ENCODE peak calls at places on chromosomes 7 and 10, in seven cellular contexts. B is H9, I is fibroblast of pulmonary artery, G is tibial artery, L is HL-60, O is endothelial cell, C is A549. H is an unnamed sample.

GRCh38 chr10:43375401-43376020 is 4.1 kb downstream of the FXYD4 start:
- DNase-seq in B (no peak), I (no peak), G (no peak), L (no peak), O (no peak), C (no peak), H (no peak)

GRCh38 chr10:35228058-35228457 is 101.4 kb downstream of the CREM start:
- DNase-seq in B (no peak), I (no peak), G (no peak), L (no peak), O (no peak), C (no peak), H (no peak)

GRCh38 chr10:94403823-94404228 is 1.5 kb downstream of the TBC1D12 start:
- DNase-seq in B (no peak), I (no peak), G (no peak), L (no peak), O (no peak), C (no peak), H (no peak)

GRCh38 chr10:64385355-64385754 is 864.2 kb downstream of the REEP3 start:
- DNase-seq in B (peak; percentile 73), I (no peak), G (no peak), L (no peak), O (no peak), C (no peak), H (no peak)

GRCh38 chr7:2663960-2664359 is 24.0 kb upstream of the AMZ1 start:
- DNase-seq in B (peak; percentile 34), I (no peak), G (no peak), L (no peak), O (no peak), C (no peak), H (no peak)

GRCh38 chr7:91327341-91327740 is 63.1 kb downstream of the FZD1 start:
- DNase-seq in B (no peak), I (no peak), G (no peak), L (peak; percentile 36), O (no peak), C (no peak), H (no peak)

GRCh38 chr10:13658864-13659685 is 72.3 kb downstream of the PRPF18 start:
- DNase-seq in B (no peak), I (no peak), G (peak; percentile 75), L (peak; percentile 14), O (peak; percentile 38), C (no peak), H (peak; percentile 8)

GRCh38 chr7:152743600-152743999 is 16.0 kb upstream of the ACTR3B start:
- DNase-seq in B (no peak), I (no peak), G (no peak), L (no peak), O (no peak), C (no peak), H (no peak)

GRCh38 chr10:43120116-43120947 is 17.9 kb upstream of the CSGALNACT2 start:
- DNase-seq in B (no peak), I (no peak), G (no peak), L (no peak), O (no peak), C (no peak), H (no peak)

GRCh38 chr7:92709912-92710311 is 119.7 kb upstream of the FAM133B start:
- DNase-seq in B (no peak), I (no peak), G (no peak), L (no peak), O (no peak), C (no peak), H (no peak)

GRCh38 chr10:112678581-112678980 is 231.6 kb downstream of the VTI1A start:
- DNase-seq in B (no peak), I (no peak), G (no peak), L (no peak), O (no peak), C (no peak), H (no peak)

GRCh38 chr7:139660317-139661042 is 117.3 kb downstream of the HIPK2 start:
- DNase-seq in B (no peak), I (no peak), G (no peak), L (no peak), O (no peak), C (no peak), H (no peak)

GRCh38 chr7:7909376-7909775 is 59.2 kb upstream of the GLCCI1 start:
- DNase-seq in B (no peak), I (peak; percentile 6), G (no peak), L (no peak), O (no peak), C (no peak), H (no peak)

GRCh38 chr10:107898392-107898791 is 733.9 kb upstream of the SORCS1 start:
- DNase-seq in B (no peak), I (no peak), G (no peak), L (no peak), O (no peak), C (no peak), H (no peak)

GRCh38 chr7:159091041-159091440 is 53.6 kb downstream of the VIPR2 start:
- DNase-seq in B (peak; percentile 17), I (no peak), G (no peak), L (no peak), O (no peak), C (no peak), H (no peak)

GRCh38 chr7:157612664-157613561 is 276.1 kb downstream of the DNAJB6 start:
- DNase-seq in B (peak; percentile 70), I (no peak), G (peak; percentile 46), L (peak; percentile 35), O (no peak), C (no peak), H (peak; percentile 73)

GRCh38 chr7:124155400-124156022 is 122.6 kb upstream of the TMEM229A start:
- DNase-seq in B (no peak), I (peak; percentile 41), G (no peak), L (no peak), O (no peak), C (peak; percentile 29), H (no peak)

GRCh38 chr7:150341263-150342118 is at the start of gene RARRES2:
- DNase-seq in B (peak; percentile 75), I (peak; percentile 74), G (no peak), L (no peak), O (no peak), C (no peak), H (no peak)

GRCh38 chr10:86226801-86227201 is 139.8 kb downstream of the GRID1 start:
- DNase-seq in B (no peak), I (no peak), G (no peak), L (peak; percentile 95), O (no peak), C (no peak), H (no peak)

GRCh38 chr10:404341-404740 is 269.1 kb downstream of the ZMYND11 start:
- DNase-seq in B (no peak), I (peak; percentile 67), G (no peak), L (no peak), O (no peak), C (no peak), H (no peak)

DNA sequence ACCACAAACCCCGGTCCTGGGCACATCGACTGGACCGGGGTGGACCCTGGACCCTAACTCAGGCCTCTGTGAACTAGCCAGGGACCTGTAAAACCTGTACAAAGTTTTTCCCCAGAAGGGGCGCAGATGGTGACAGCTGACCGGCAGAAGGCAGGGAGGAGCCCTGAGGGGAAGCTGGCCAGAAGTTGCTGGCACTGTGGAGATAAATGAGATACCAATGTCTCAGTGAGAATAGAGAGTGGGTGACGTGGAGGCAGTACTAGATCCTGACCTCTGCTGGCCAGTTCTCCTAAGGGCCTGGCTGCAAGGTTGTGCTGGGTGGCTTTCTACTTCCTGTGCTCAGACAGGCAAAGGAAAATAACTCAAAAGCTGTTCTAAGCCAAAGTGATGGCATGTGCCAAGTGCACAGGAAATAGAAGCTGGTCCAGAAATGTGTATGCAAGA is 10.6 kb upstream of the TSPAN14 start:
- DNase-seq in B (peak; percentile 43), I (peak; percentile 63), G (peak; percentile 51), L (no peak), O (peak; percentile 23), C (peak; percentile 73), H (peak; percentile 61)
- TF ChIP-seq CTCF in B (peak; percentile 58), I (peak; percentile 59), G (no peak), L (no peak), O (no peak), C (peak; percentile 50), H (peak; percentile 45)

GRCh38 chr10:117431160-117431559 is 55.9 kb upstream of the PDZD8 start:
- DNase-seq in B (no peak), I (no peak), G (no peak), L (peak; percentile 56), O (no peak), C (peak; percentile 53), H (no peak)
- TF ChIP-seq CTCF in B (peak; percentile 35), I (no peak), G (no peak), L (peak; percentile 45), O (no peak), C (peak; percentile 53), H (no peak)

GRCh38 chr7:134318443-134318842 is 1.7 kb upstream of the SLC35B4 start:
- DNase-seq in B (no peak), I (no peak), G (no peak), L (no peak), O (no peak), C (no peak), H (no peak)

GRCh38 chr7:134317434-134317833 is 704 bp upstream of the SLC35B4 start:
- DNase-seq in B (no peak), I (no peak), G (no peak), L (no peak), O (no peak), C (no peak), H (no peak)

GRCh38 chr7:134313543-134313942 is 3.2 kb downstream of the SLC35B4 start:
- DNase-seq in B (no peak), I (no peak), G (no peak), L (no peak), O (no peak), C (no peak), H (no peak)

GRCh38 chr7:134315679-134316538 is 821 bp downstream of the SLC35B4 start:
- DNase-seq in B (no peak), I (peak; percentile 25), G (no peak), L (peak; percentile 9), O (no peak), C (peak; percentile 42), H (peak; percentile 2)

DNA sequence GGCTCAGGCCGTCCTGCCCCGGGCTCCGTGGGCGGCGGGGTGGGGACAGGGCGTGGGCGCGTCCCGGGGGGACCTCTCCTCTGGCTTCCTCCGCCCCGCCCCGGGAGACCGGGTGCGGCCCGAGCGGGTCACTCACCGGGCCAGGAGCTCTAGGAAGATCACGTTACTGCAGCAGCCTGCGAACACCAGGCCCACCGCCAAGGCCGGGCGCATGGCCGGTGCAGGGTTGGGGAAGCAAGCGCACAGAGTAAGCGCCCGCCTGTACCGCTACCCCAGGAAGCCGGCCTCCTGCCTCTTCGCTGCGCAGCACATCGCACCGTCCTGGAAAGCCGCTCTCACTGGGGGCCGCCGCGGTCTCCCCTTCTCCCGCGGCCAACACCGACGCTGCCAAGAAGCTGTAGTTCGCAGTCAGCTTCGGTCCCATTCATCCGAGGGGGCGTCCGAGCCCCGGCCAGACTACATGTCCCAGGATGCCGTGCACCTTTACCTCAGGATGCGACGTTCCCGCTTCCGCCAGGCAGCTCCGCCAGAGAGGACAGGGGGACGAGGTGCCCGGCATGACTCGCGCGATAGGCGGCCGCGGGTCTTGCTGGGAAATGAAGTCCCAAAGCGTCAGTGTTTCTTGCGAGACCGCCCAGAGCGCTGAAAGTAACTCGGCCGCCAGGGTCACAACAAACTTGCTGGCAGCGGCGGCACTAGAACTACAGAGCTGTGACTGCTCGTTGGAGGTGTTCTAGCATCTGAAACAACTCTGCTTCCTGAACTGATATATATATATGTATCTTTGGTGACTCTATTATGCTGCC is at the start of gene SLC35B4:
- DNase-seq in B (peak; percentile 99), I (peak; percentile 98), G (peak; percentile 97), L (peak; percentile 97), O (peak; percentile 93), C (peak; percentile 99), H (peak; percentile 98)
- TF ChIP-seq CTCF in B (peak; percentile 27), I (peak; percentile 22), G (no peak), L (no peak), O (peak; percentile 16), C (no peak), H (peak; percentile 7)

GRCh38 chr7:17716816-17717215 is 223.5 kb downstream of the SNX13 start:
- DNase-seq in B (no peak), I (no peak), G (no peak), L (no peak), O (no peak), C (no peak), H (no peak)
- TF ChIP-seq CTCF in B (no peak), I (no peak), G (no peak), L (no peak), O (no peak), C (no peak), H (no peak)